ENCODE peak calls at places on chromosomes 7 and 10, in four cellular contexts. P, X, B and O are unnamed samples.

GRCh38 chr7:84277628-84278224 is 83.1 kb upstream of the SEMA3A start:
- DNase-seq in B (no peak), X (no peak), P (peak; percentile 64), O (no peak)

GRCh38 chr7:98110249-98111022 is 3.8 kb downstream of the LMTK2 start:
- DNase-seq in P (no peak), X (no peak), B (no peak), O (peak; percentile 52)

GRCh38 chr7:16615234-16615633 is 30.3 kb downstream of the ANKMY2 start:
- DNase-seq in X (no peak), P (no peak), B (no peak), O (no peak)

GRCh38 chr10:23073527-23073926 is 21.9 kb upstream of the MSRB2 start:
- DNase-seq in P (no peak), B (no peak), X (no peak), O (no peak)

GRCh38 chr10:6080417-6080973 is 8.3 kb upstream of the RBM17 start:
- DNase-seq in B (no peak), P (no peak), X (no peak), O (no peak)

GRCh38 chr10:123149162-123149567 is 1.2 kb downstream of the HMX2 start:
- DNase-seq in P (no peak), B (no peak), X (no peak), O (peak; percentile 42)

GRCh38 chr10:70477661-70478162 is 855 bp upstream of the PALD1 start:
- DNase-seq in P (no peak), B (peak; percentile 72), X (peak; percentile 59), O (peak; percentile 68)

GRCh38 chr10:79047875-79048638 is 20.7 kb upstream of the ZMIZ1 start:
- DNase-seq in P (no peak), B (peak; percentile 86), X (no peak), O (peak; percentile 91)

GRCh38 chr7:148238926-148239325 is 351.6 kb upstream of the C7orf33 start:
- DNase-seq in P (no peak), X (no peak), B (no peak), O (no peak)
- TF ChIP-seq TEAD4 in P (no peak), X (no peak), B (no peak), O (no peak)

GRCh38 chr10:104043854-104044253 is 41.8 kb downstream of the COL17A1 start:
- DNase-seq in X (no peak), B (no peak), P (no peak), O (no peak)
- TF ChIP-seq TEAD4 in X (no peak), B (no peak), P (no peak), O (no peak)

GRCh38 chr7:771241-772004 is 44.3 kb upstream of the PRKAR1B start:
- DNase-seq in P (no peak), B (no peak), X (no peak), O (peak; percentile 76)
- TF ChIP-seq TEAD4 in P (no peak), B (no peak), X (no peak), O (no peak)

DNA sequence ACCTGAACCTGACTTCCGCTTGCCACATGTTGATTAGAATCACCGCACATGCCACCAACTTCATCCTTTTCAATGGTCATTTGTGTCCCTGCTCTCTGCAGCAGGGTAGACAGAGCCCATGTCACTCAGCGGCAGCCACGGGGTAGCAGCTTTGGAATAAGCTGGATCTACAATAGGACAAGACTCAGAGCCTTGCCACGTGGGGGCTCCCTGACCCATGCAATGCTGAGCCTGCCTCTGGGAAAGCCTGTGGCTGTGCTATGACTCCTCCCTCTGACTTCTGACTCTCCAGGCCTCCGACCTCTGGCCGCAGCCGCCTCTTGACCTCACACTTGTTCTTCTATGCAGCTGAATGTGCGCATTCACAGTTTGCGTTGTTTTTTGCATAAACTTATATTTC is 197.8 kb upstream of the MKI67 start:
- DNase-seq in X (peak; percentile 63), P (peak; percentile 75), B (peak; percentile 30), O (no peak)
- TF ChIP-seq TEAD4 in X (no peak), P (no peak), B (no peak), O (no peak)

GRCh38 chr10:90751107-90751997 is 106.5 kb downstream of the HTR7 start:
- DNase-seq in X (peak; percentile 79), B (peak; percentile 35), P (peak; percentile 76), O (peak; percentile 54)
- TF ChIP-seq TEAD4 in X (no peak), B (no peak), P (no peak), O (no peak)

GRCh38 chr10:76205361-76205760 is 773.9 kb downstream of the LRMDA start:
- DNase-seq in B (no peak), P (no peak), X (no peak), O (no peak)

GRCh38 chr10:76197293-76197692 is 765.9 kb downstream of the LRMDA start:
- DNase-seq in X (no peak), B (no peak), P (no peak), O (no peak)

GRCh38 chr10:76201962-76202361 is 770.5 kb downstream of the LRMDA start:
- DNase-seq in B (no peak), X (no peak), P (no peak), O (no peak)

GRCh38 chr10:76206797-76207352 is 775.5 kb downstream of the LRMDA start:
- DNase-seq in P (no peak), B (no peak), X (no peak), O (no peak)

GRCh38 chr10:76202777-76203176 is 771.4 kb downstream of the LRMDA start:
- DNase-seq in B (no peak), P (no peak), X (no peak), O (no peak)
- TF ChIP-seq TEAD4 in B (no peak), P (no peak), X (no peak), O (no peak)

GRCh38 chr10:47410862-47411261 is 26.8 kb upstream of the ZNF488 start:
- DNase-seq in B (no peak), X (no peak), P (no peak), O (no peak)

GRCh38 chr10:47413531-47414226 is 29.6 kb upstream of the ZNF488 start:
- DNase-seq in X (no peak), P (no peak), B (no peak), O (no peak)

GRCh38 chr10:47412177-47412730 is 28.2 kb upstream of the ZNF488 start:
- DNase-seq in X (no peak), P (no peak), B (no peak), O (no peak)

GRCh38 chr10:47414227-47414592 is 30.1 kb upstream of the ZNF488 start:
- DNase-seq in B (no peak), P (no peak), X (no peak), O (no peak)

DNA sequence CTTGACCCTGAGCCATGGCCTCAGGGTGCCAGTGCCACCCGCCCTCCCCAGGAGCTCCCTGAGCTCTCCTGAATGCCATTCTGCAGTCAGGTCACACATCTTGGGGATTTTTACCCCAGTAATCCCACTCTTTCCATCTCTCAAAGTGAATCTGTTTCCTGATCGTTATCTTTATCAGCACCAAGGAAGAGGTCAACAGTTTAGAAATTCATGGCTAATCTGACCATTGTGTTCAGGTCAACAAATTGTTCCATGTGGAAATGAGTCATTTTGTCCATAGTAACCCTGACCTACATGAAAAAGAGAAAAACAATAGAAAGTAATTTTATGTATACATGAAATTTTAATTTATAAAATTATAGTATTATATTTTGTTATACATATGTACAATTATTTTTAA is 28.8 kb upstream of the ZNF488 start:
- DNase-seq in X (no peak), P (no peak), B (no peak), O (no peak)
- TF ChIP-seq TEAD4 in X (no peak), P (no peak), B (no peak), O (no peak)

GRCh38 chr10:121774813-121775212 is 153.0 kb downstream of the ATE1 start:
- DNase-seq in P (no peak), X (no peak), B (no peak), O (no peak)

GRCh38 chr10:121774404-121774803 is 153.4 kb downstream of the ATE1 start:
- DNase-seq in P (no peak), B (no peak), X (no peak), O (no peak)

GRCh38 chr10:121772890-121773289 is 154.9 kb downstream of the ATE1 start:
- DNase-seq in P (no peak), X (no peak), B (no peak), O (no peak)

GRCh38 chr10:121772406-121772805 is 155.4 kb downstream of the ATE1 start:
- DNase-seq in P (no peak), B (no peak), X (no peak), O (no peak)

DNA sequence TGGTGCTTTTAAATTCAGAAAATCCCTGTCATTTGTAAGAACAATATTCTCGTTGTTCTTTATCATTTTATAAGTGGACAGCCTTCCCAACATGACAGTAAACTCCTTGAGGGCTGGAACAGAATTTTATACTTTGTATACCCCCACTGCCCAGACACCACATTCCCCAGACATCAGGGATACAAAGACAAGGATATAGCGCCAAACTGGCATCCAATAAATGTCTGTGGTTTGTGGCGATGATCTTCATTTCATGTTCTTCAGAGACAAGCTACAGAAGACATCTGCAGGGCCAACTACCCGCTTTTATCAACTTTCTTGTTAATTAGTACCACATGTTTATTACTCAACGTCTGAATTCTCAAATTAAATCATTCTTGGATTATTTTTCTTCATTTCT is 155.9 kb downstream of the ATE1 start:
- DNase-seq in B (no peak), P (no peak), X (no peak), O (no peak)
- TF ChIP-seq TEAD4 in B (no peak), P (no peak), X (no peak), O (no peak)